ENCODE peak calls at places on chromosome X, in four cellular contexts. K, V, A and J are unnamed samples.

GRCh38 chrX:136157187-136157586 is 9.9 kb downstream of the FHL1 start:
- DNase-seq in V (no peak), A (no peak), K (peak; percentile 53), J (peak; percentile 26)

GRCh38 chrX:14922437-14922836 is 49.2 kb downstream of the MOSPD2 start:
- DNase-seq in V (no peak), A (no peak), K (no peak), J (peak; percentile 77)

GRCh38 chrX:31279359-31279758 is 207.5 kb upstream of the FTHL17 start:
- DNase-seq in V (peak; percentile 6), K (no peak), A (no peak), J (no peak)

GRCh38 chrX:9746148-9746880 is 19.3 kb downstream of the GPR143 start:
- DNase-seq in A (no peak), V (no peak), K (no peak), J (peak; percentile 10)

GRCh38 chrX:119402588-119402987 is 3.5 kb downstream of the SLC25A43 start:
- DNase-seq in A (no peak), V (no peak), K (no peak), J (no peak)

GRCh38 chrX:47047989-47048388 is 30.3 kb upstream of the RGN start:
- DNase-seq in A (no peak), K (no peak), V (peak; percentile 70), J (no peak)

GRCh38 chrX:154019061-154019621 is 561 bp downstream of the IRAK1 start:
- DNase-seq in V (no peak), K (no peak), A (no peak), J (peak; percentile 36)

GRCh38 chrX:104988038-104988437 is 232.5 kb downstream of the TEX13A start:
- DNase-seq in A (no peak), K (peak; percentile 21), V (no peak), J (no peak)

GRCh38 chrX:149638860-149639259 is 7.3 kb upstream of the TMEM185A start:
- DNase-seq in V (no peak), K (no peak), A (no peak), J (no peak)

GRCh38 chrX:63561425-63561824 is 210.3 kb upstream of the SPIN4 start:
- DNase-seq in V (peak; percentile 0), A (no peak), K (peak; percentile 6), J (peak; percentile 22)

DNA sequence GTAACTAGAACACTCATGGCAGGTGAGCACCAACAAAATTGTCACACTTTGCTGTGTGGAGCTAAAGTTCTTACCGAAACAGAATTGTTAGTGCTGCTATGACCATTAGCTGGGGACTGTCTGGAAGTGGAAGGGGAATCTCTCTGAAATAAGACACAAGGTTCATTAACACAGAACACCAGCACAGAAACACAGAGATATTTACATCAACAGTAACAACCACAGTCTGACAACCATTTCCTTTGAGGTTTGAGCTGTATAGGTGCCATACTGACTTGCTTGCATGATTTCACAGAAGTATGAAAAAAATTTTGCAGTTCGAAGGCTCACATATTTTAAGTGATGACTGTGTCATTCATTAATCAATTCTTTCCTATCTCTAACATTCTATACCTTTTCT is 109.8 kb downstream of the NYX start:
- DNase-seq in A (no peak), V (peak; percentile 29), K (peak; percentile 62), J (no peak)
- H3K27me3 ChIP-seq in A (no peaks in the 10 kb centered on the region), V (no peaks in the 10 kb centered on the region), K (no peaks in the 10 kb centered on the region), J (peaks cover 21% of the 10 kb centered on the region)

GRCh38 chrX:34875204-34875603 is 67.4 kb upstream of the FAM47B start:
- DNase-seq in V (no peak), K (peak; percentile 74), A (no peak), J (peak; percentile 77)
- H3K27me3 ChIP-seq in V (no peaks in the 10 kb centered on the region), K (no peaks in the 10 kb centered on the region), A (no peaks in the 10 kb centered on the region), J (no peaks in the 10 kb centered on the region)

GRCh38 chrX:129932792-129933321 is 26.9 kb downstream of the UTP14A start:
- DNase-seq in V (peak; percentile 29), A (no peak), K (no peak), J (peak; percentile 32)
- H3K27me3 ChIP-seq in V (no peaks in the 10 kb centered on the region), A (no peaks in the 10 kb centered on the region), K (no peaks in the 10 kb centered on the region), J (peaks cover 10% of the 10 kb centered on the region)

GRCh38 chrX:12701625-12702024 is 89.6 kb upstream of the PRPS2 start:
- DNase-seq in A (peak; percentile 46), K (peak; percentile 52), V (peak; percentile 58), J (peak; percentile 74)
- H3K27me3 ChIP-seq in A (no peaks in the 10 kb centered on the region), K (no peaks in the 10 kb centered on the region), V (no peaks in the 10 kb centered on the region), J (no peaks in the 10 kb centered on the region)

GRCh38 chrX:18964026-18964425 is 19.9 kb downstream of the PHKA2 start:
- DNase-seq in V (no peak), K (no peak), A (no peak), J (no peak)

GRCh38 chrX:18962329-18962728 is 21.6 kb downstream of the PHKA2 start:
- DNase-seq in V (no peak), K (no peak), A (no peak), J (no peak)

GRCh38 chrX:18970465-18970864 is 13.4 kb downstream of the PHKA2 start:
- DNase-seq in K (no peak), V (no peak), A (no peak), J (no peak)

GRCh38 chrX:18964880-18965279 is 19.0 kb downstream of the PHKA2 start:
- DNase-seq in A (no peak), V (no peak), K (no peak), J (no peak)

DNA sequence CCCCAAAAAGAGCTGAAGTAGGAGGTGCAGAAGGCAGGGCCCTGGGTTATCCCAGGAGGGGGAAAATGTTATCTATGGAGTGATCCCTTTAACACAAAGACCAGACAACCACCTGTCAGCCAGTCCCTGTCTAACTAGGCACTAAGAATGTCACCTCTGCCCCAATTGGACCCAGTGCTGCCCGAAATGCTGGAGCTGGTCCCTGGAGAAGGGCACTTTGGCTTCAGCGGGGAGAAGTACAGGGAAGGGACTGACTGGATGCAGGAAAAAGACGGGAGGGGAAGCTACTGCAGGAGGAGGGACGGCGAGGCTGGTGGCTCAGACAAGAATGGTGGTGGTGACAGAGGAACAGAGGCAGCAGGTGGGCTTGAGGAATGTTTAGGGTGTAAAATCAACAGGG is 17.3 kb downstream of the PHKA2 start:
- DNase-seq in A (no peak), V (no peak), K (no peak), J (no peak)
- H3K27me3 ChIP-seq in A (no peaks in the 10 kb centered on the region), V (no peaks in the 10 kb centered on the region), K (no peaks in the 10 kb centered on the region), J (no peaks in the 10 kb centered on the region)

DNA sequence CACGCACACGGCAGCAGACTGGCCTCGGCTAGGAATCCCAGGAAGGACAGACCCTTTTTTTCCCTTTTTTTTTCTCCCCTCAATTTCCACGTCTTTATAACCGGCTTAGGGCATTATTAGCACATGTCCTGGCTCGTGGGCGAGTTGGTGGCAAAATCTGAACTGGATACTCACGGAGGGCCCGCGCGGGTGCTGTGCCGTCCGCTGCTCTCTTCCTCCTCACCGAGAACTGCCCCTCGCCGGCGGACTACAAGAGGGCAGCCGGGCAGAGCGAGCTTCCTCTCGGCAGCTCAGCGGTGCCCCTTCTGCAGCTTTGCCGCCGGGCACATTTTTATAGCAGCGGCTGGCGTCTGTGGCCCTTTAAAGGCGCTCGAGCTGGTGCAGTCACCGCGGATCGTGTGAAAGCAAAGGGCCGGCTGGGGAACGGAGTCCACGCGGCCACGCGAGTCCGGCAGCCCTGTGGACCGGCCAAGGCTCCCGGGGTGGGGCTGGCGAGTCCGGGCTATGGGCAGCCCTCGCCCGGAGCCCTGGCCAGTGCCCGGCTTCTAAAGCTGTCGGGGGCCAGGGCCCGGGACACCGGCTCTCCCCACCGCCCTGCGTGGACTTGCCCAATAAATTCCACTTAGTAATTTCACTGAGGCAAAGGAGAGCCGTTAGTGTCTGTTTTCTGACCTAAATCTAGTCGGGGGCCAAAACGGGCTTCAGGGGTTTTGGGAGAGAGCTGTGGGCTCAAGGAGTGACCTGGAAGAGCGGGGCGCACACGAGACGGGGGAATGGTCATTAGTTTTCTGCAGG is 1.3 kb upstream of the CITED1 start:
- DNase-seq in V (peak; percentile 51), A (peak; percentile 48), K (peak; percentile 67), J (peak; percentile 74)
- H3K27me3 ChIP-seq in V (peaks cover 12% of the 10 kb centered on the region), A (peaks cover 23% of the 10 kb centered on the region), K (peaks cover 35% of the 10 kb centered on the region), J (peaks cover 64% of the 10 kb centered on the region)

DNA sequence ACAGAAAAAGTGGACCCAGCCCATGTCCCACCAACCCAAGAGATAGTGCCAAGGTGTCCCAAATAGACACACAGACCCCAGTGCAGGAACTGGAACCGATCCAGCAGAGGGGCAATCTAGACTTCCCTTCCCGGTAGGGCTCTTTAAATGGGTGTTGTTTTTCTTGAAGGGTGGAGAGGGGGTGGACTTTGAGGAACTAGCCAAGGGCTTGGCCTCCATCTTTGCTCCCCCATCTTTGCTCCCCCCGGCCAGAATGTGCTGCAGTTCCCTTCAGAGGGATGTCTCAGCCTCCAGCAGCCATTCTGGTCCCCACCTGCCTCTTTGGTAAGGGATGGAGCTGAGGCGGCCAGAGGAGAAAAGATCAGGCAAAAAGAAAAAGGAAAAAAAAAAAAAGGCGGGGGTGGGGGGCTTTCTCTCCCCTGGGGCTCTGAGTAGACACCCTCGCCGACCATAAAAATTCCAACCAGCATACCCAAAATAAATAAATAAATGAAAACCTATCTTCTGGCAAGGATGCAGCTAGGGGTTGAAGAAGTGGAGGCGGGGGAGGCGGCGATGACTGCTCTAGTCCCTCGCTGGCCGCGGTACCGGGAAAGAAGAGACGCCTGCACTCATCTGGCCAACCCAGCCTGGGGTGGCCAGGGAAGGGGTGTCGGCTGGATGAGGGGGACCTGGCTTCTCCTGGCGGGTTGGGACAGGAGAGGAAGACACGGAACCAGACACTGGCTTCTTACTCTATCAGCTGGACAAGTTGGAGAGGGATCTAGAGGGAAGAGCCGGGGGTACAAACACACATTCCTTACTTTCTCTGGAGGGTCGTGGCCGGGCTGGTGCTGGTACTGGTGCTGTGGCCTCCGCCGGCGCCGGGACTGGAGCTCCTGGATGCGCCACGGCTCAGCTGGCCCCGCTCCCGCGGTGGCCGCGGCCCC is 38.5 kb upstream of the IQSEC2 start:
- DNase-seq in V (no peak), K (no peak), A (no peak), J (peak; percentile 28)
- H3K27me3 ChIP-seq in V (no peaks in the 10 kb centered on the region), K (peaks cover 15% of the 10 kb centered on the region), A (no peaks in the 10 kb centered on the region), J (peaks cover 66% of the 10 kb centered on the region)